ENCODE peak calls at places on chromosome 10, in four cellular contexts. D is anterior cingulate cortex, Z is left ventricle myocardium superior, M is RWPE1. I is an unnamed sample.

GRCh38 chr10:58998924-58999713 is 177.3 kb upstream of the PHYHIPL start:
- DNase-seq in D (peak), Z (peak), M (no peak), I (no peak)

GRCh38 chr10:18140957-18141888 is 999 bp downstream of the CACNB2 start:
- DNase-seq in M (no peak), D (no peak), Z (no peak), I (peak)

GRCh38 chr10:114538544-114538906 is 119.5 kb downstream of the ABLIM1 start:
- DNase-seq in M (no peak), D (no peak), Z (no peak), I (no peak)

GRCh38 chr10:60189861-60190475 is 199.7 kb downstream of the ANK3 start:
- DNase-seq in D (no peak), M (no peak), Z (no peak), I (no peak)

GRCh38 chr10:82969405-82969804 is 1094.4 kb downstream of the NRG3 start:
- DNase-seq in Z (no peak), M (no peak), D (no peak), I (peak)

GRCh38 chr10:78904196-78904595 is 164.6 kb upstream of the ZMIZ1 start:
- DNase-seq in M (no peak), Z (no peak), D (no peak), I (no peak)

GRCh38 chr10:71516890-71517289 is 120.2 kb downstream of the CDH23 start:
- DNase-seq in M (no peak), D (no peak), Z (no peak), I (no peak)

GRCh38 chr10:124045245-124045644 is 48.2 kb downstream of the CHST15 start:
- DNase-seq in M (no peak), D (no peak), Z (no peak), I (no peak)

GRCh38 chr10:30553625-30554442 is 75.7 kb downstream of the LYZL2 start:
- DNase-seq in Z (peak), D (no peak), M (no peak), I (no peak)

GRCh38 chr10:100805543-100806355 is 60.4 kb downstream of the PAX2 start:
- DNase-seq in D (no peak), Z (no peak), M (no peak), I (no peak)

GRCh38 chr10:29243750-29244149 is 45.1 kb upstream of the LYZL1 start:
- DNase-seq in M (no peak), D (no peak), Z (no peak), I (peak)

GRCh38 chr10:104445359-104445758 is 91.7 kb downstream of the CFAP58 start:
- DNase-seq in D (no peak), Z (no peak), M (peak), I (peak)

GRCh38 chr10:109166935-109167334 is 756.4 kb downstream of the XPNPEP1 start:
- DNase-seq in M (no peak), D (no peak), Z (no peak), I (no peak)

GRCh38 chr10:1595242-1595600 is 142.1 kb downstream of the ADARB2 start:
- DNase-seq in Z (no peak), D (no peak), M (no peak), I (no peak)

GRCh38 chr10:5811387-5811821 is 1.8 kb downstream of the GDI2 start:
- DNase-seq in D (no peak), Z (no peak), M (peak), I (peak)

GRCh38 chr10:122239578-122240257 is 31.4 kb upstream of the BTBD16 start:
- DNase-seq in M (no peak), Z (no peak), D (no peak), I (no peak)

GRCh38 chr10:133163889-133164815 is 4.1 kb downstream of the KNDC1 start:
- DNase-seq in D (no peak), Z (no peak), M (no peak), I (no peak)

GRCh38 chr10:30812018-30812851 is 182.7 kb upstream of the LYZL2 start:
- DNase-seq in M (no peak), Z (peak), D (no peak), I (no peak)

GRCh38 chr10:13987472-13987871 is 343.3 kb downstream of the FRMD4A start:
- DNase-seq in D (no peak), Z (no peak), M (peak), I (peak)

GRCh38 chr10:52539463-52539862 is 225.4 kb downstream of the DKK1 start:
- DNase-seq in Z (no peak), D (no peak), M (peak), I (peak)

GRCh38 chr10:130751851-130752250 is 559.7 kb downstream of the TCERG1L start:
- DNase-seq in Z (no peak), M (no peak), D (no peak), I (no peak)

GRCh38 chr10:79383974-79384606 is 36.8 kb downstream of the PPIF start:
- DNase-seq in D (no peak), Z (no peak), M (no peak), I (no peak)

GRCh38 chr10:5461914-5462840 is 37.2 kb downstream of the CALML5 start:
- DNase-seq in D (no peak), Z (no peak), M (no peak), I (peak)

GRCh38 chr10:79102056-79102874 is 33.5 kb downstream of the ZMIZ1 start:
- DNase-seq in Z (peak), M (peak), D (no peak), I (no peak)

GRCh38 chr10:3867454-3868273 is 82.7 kb upstream of the KLF6 start:
- DNase-seq in M (no peak), Z (no peak), D (no peak), I (peak)

I was measured in mammary epithelial cell.